ENCODE peak calls at places on chromosomes 5 and 9, in eight cellular contexts. D, Q, R, P, Z, I, U and E are unnamed samples.

GRCh38 chr5:153891394-153891793 is 147.3 kb downstream of the FAM114A2 start:
- DNase-seq in D (no peak), Q (no peak), R (no peak), P (no peak), Z (no peak), I (no peak), U (no peak), E (no peak)

GRCh38 chr5:94337617-94338016 is 280.8 kb downstream of the KIAA0825 start:
- DNase-seq in D (no peak), Q (no peak), R (no peak), P (no peak), Z (no peak), I (no peak), U (no peak), E (no peak)

GRCh38 chr9:107905313-107906027 is 415.9 kb upstream of the KLF4 start:
- DNase-seq in D (no peak), Q (no peak), R (no peak), P (no peak), Z (peak), I (no peak), U (no peak), E (no peak)

GRCh38 chr5:160240350-160240749 is 11.0 kb downstream of the FABP6 start:
- DNase-seq in D (no peak), Q (no peak), R (no peak), P (no peak), Z (no peak), I (no peak), U (no peak), E (no peak)

GRCh38 chr5:144864113-144864512 is 693.4 kb downstream of the KCTD16 start:
- DNase-seq in D (no peak), Q (no peak), R (no peak), P (no peak), Z (no peak), I (no peak), U (peak), E (no peak)

GRCh38 chr9:123267481-123268239 is 726 bp downstream of the STRBP start:
- DNase-seq in D (peak), Q (peak), R (peak), P (no peak), Z (peak), I (no peak), U (peak), E (no peak)

GRCh38 chr5:6448622-6449464 is at the start of gene UBE2QL1:
- DNase-seq in D (no peak), Q (no peak), R (peak), P (peak), Z (no peak), I (no peak), U (no peak), E (no peak)

GRCh38 chr5:160269017-160269416 is 39.7 kb downstream of the FABP6 start:
- DNase-seq in D (peak), Q (no peak), R (peak), P (no peak), Z (peak), I (no peak), U (no peak), E (peak)

GRCh38 chr5:33423018-33423630 is 17.6 kb upstream of the TARS1 start:
- DNase-seq in D (peak), Q (no peak), R (no peak), P (peak), Z (no peak), I (no peak), U (peak), E (no peak)

GRCh38 chr5:137618476-137618875 is 117.4 kb downstream of the KLHL3 start:
- DNase-seq in D (no peak), Q (no peak), R (no peak), P (no peak), Z (no peak), I (no peak), U (no peak), E (no peak)

GRCh38 chr5:16596541-16596940 is 20.3 kb downstream of the RETREG1 start:
- DNase-seq in D (no peak), Q (no peak), R (no peak), P (no peak), Z (no peak), I (no peak), U (no peak), E (no peak)

DNA sequence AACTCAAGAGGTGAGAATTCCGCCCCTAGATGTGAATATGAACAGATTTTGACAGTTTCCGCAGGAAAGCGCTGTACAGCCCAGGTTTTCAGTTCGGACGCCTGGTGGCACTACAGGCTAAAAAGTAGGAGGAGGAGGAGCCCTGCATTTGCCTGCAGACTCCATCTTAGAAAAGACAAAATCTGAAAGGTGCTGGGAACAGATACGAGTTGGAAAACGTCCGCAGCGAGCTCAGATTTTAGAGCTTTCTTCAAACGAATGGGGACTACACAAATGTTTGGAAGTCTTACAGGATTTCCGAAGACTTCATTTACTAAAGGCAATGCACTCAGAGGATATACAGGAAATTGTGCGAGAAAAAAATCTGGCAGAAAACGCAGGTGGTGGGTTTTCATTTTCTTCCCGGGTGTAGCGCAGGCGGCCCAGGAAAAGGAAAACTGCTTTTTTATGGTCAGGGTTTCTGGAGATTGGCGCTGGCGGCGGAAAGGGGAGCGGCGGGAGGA is 9.9 kb upstream of the PCDHB2 start:
- DNase-seq in D (peak), Q (no peak), R (peak), P (peak), Z (peak), I (peak), U (no peak), E (peak)
- H3K27ac ChIP-seq in D (peak), Q (no peak), R (peak), P (no peak), Z (no peak), I (peak), U (no peak), E (peak)

DNA sequence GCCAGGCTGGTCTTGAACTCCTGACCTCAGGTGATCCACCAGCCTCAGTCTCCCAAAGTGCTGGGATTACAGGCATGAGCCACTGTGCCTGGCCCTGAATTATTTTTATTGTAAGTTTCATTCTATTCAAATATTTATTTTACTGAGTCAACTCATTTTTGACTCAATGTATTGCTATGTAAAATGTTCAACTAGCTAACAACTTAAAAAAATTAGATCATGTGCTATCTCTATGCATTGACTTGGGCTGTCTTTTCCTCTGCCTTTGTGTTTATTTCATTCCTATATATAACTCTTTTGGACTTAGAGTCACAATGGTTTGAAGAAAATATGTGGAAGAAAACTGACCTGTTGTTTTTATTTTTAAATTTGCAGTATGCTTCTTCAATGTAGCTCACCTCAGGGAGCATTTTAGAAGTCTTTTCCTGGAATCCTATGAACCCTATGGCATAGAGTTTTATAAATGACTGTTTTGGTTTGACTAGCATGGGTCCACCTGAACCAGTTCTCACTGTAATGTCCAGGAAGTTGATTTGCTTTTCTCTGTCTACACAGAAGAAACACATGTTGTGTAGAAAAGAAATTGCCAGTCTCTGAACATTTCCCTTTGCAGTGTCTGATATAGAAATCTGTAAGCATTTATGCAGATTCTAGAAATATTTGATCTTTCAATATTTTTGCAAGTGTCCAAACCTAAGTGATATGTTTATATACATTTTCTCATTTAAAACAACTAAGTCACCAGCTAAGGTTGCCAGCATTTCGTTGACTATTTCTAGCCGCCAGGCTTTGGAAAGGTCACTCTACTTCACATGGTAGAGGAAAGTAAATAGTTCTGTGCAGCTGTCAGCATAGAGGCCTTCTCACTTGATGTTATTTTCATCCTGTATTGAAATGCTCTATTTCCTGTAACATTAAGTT is 138.8 kb downstream of the PCSK1 start:
- DNase-seq in D (no peak), Q (no peak), R (peak), P (peak), Z (no peak), I (no peak), U (no peak), E (no peak)
- H3K27ac ChIP-seq in D (no peak), Q (no peak), R (peak), P (peak), Z (no peak), I (peak), U (no peak), E (no peak)

DNA sequence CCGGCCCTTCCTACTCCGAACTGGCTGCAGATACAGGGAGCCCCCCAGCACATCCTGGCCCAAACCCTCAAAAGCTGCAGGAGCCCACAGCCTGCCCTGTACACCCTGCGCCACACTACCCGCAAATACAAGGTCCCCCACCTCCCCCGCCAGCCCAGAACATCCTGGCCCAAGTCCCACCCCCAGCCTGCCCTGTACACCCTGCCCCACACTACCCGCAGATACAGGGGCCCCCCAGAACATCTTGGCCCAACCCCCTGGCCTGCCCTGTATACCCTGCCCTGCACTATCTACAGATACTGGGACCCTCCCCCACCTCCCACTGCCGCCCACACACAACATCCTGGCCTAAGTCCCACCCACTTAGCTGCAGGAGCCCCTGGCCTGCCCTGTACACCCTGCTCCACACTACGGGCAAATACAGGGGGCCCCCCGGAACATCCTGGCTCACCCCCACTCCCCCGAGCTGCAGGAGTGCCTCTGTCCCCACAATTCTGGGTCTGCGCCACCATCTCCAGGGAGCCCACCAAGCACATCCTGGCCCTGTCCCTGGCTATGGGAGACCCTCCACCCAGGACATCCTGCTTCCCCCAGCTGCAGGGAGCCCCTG is 8.3 kb downstream of the LPCAT1 start:
- DNase-seq in D (no peak), Q (peak), R (peak), P (no peak), Z (peak), I (no peak), U (no peak), E (no peak)
- H3K27ac ChIP-seq in D (peak), Q (no peak), R (no peak), P (peak), Z (no peak), I (peak), U (no peak), E (no peak)

GRCh38 chr5:80387063-80387768 is 20.6 kb upstream of the ZFYVE16 start:
- DNase-seq in D (no peak), Q (no peak), R (no peak), P (no peak), Z (no peak), I (no peak), U (no peak), E (no peak)
- H3K27ac ChIP-seq in D (no peak), Q (no peak), R (no peak), P (no peak), Z (no peak), I (no peak), U (no peak), E (no peak)

GRCh38 chr9:682633-683508 is 158.6 kb upstream of the DMRT1 start:
- DNase-seq in D (no peak), Q (no peak), R (peak), P (peak), Z (peak), I (no peak), U (no peak), E (no peak)
- H3K27ac ChIP-seq in D (peak), Q (no peak), R (peak), P (peak), Z (peak), I (peak), U (no peak), E (peak)

DNA sequence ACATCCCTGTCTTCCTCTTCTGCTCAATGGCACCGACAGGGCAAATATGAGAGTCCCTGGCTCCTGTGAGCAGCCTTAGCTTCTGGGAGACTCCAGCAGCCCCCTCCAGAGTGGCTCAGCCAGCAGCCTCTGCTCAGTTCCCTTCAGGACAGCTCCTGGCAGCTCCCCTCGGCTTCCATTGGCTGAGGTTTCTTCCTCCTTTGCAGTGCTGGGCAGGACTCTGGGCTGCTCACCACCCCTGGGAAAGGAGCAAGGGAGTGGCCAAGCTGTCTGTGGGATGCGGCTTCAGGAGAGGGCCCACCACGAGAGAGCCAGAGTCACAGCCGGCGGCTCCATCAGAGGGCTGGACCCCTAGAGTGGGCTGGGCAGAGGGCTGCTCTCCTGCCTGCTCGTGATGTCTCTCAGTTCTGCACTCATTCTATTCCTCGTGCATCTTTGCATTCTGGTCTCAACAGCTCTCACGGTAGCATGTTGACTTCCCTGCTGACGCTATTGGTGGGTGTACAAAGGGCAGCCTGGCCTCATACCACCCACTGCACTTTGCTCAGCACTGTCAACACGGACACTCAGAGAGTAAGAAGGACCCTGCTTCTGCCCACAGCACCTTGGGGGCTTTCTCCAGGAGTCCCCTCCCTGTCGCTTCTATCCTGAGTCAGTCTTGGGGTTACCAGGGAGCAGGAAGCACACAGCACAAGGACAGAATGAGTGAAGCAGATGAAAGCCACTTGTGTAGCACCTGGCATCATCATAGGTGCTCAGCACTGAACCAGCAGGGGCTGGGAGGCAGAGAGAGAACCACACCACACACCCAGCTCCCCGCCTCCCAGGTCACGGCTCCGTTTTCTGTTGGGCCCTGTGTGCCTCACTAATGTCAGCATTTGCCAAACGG is 80.9 kb upstream of the ALDH1B1 start:
- DNase-seq in D (no peak), Q (no peak), R (no peak), P (no peak), Z (peak), I (no peak), U (no peak), E (no peak)
- H3K27ac ChIP-seq in D (no peak), Q (no peak), R (no peak), P (no peak), Z (peak), I (no peak), U (no peak), E (no peak)